ENCODE peak calls at places on chromosomes 4 and X, in seven cellular contexts. One of them, this sample, is unnamed.

GRCh38 chrX:15956684-15957083 is 102.1 kb upstream of the AP1S2 start:
- DNase-seq in tibial nerve: no peak
- DNase-seq in fibroblast of mammary gland: peak
- DNase-seq in cardiac fibroblast: no peak
- DNase-seq in astrocyte of the spinal cord: peak
- DNase-seq in IMR-90: no peak
- DNase-seq in choroid plexus epithelial cell: peak
- DNase-seq in this sample: no peak

GRCh38 chrX:151397741-151398070 is 700 bp downstream of the VMA21 start:
- DNase-seq in tibial nerve: no peak
- DNase-seq in fibroblast of mammary gland: peak
- DNase-seq in cardiac fibroblast: no peak
- DNase-seq in astrocyte of the spinal cord: no peak
- DNase-seq in IMR-90: no peak
- DNase-seq in choroid plexus epithelial cell: peak
- DNase-seq in this sample: no peak

GRCh38 chr4:165440415-165440882 is 61.6 kb downstream of the CPE start:
- DNase-seq in tibial nerve: no peak
- DNase-seq in fibroblast of mammary gland: peak
- DNase-seq in cardiac fibroblast: peak
- DNase-seq in astrocyte of the spinal cord: peak
- DNase-seq in IMR-90: peak
- DNase-seq in choroid plexus epithelial cell: peak
- DNase-seq in this sample: no peak

GRCh38 chr4:26323807-26324206 is 3.0 kb downstream of the RBPJ start:
- DNase-seq in tibial nerve: no peak
- DNase-seq in fibroblast of mammary gland: peak
- DNase-seq in cardiac fibroblast: peak
- DNase-seq in astrocyte of the spinal cord: peak
- DNase-seq in IMR-90: peak
- DNase-seq in choroid plexus epithelial cell: peak
- DNase-seq in this sample: no peak

GRCh38 chr4:33512397-33512796 is 2731.9 kb downstream of the ARAP2 start:
- DNase-seq in tibial nerve: no peak
- DNase-seq in fibroblast of mammary gland: no peak
- DNase-seq in cardiac fibroblast: no peak
- DNase-seq in astrocyte of the spinal cord: no peak
- DNase-seq in IMR-90: no peak
- DNase-seq in choroid plexus epithelial cell: no peak
- DNase-seq in this sample: no peak

GRCh38 chr4:113591982-113592381 is 169.6 kb downstream of the CAMK2D start:
- DNase-seq in tibial nerve: no peak
- DNase-seq in fibroblast of mammary gland: peak
- DNase-seq in cardiac fibroblast: peak
- DNase-seq in astrocyte of the spinal cord: peak
- DNase-seq in IMR-90: peak
- DNase-seq in choroid plexus epithelial cell: peak
- DNase-seq in this sample: no peak

GRCh38 chrX:66162331-66162822 is 1.7 kb upstream of the HEPH start:
- DNase-seq in tibial nerve: no peak
- DNase-seq in fibroblast of mammary gland: no peak
- DNase-seq in cardiac fibroblast: no peak
- DNase-seq in astrocyte of the spinal cord: no peak
- DNase-seq in IMR-90: no peak
- DNase-seq in choroid plexus epithelial cell: no peak
- DNase-seq in this sample: no peak

GRCh38 chrX:10106801-10107200 is 50.0 kb upstream of the CLCN4 start:
- DNase-seq in tibial nerve: no peak
- DNase-seq in fibroblast of mammary gland: no peak
- DNase-seq in cardiac fibroblast: no peak
- DNase-seq in astrocyte of the spinal cord: no peak
- DNase-seq in IMR-90: no peak
- DNase-seq in choroid plexus epithelial cell: peak
- DNase-seq in this sample: no peak

GRCh38 chrX:29434939-29435338 is 780.4 kb upstream of the MAGEB2 start:
- DNase-seq in tibial nerve: no peak
- DNase-seq in fibroblast of mammary gland: no peak
- DNase-seq in cardiac fibroblast: no peak
- DNase-seq in astrocyte of the spinal cord: no peak
- DNase-seq in IMR-90: no peak
- DNase-seq in choroid plexus epithelial cell: no peak
- DNase-seq in this sample: no peak

GRCh38 chr4:149711588-149711987 is 104.1 kb downstream of the IQCM start:
- DNase-seq in tibial nerve: no peak
- DNase-seq in fibroblast of mammary gland: no peak
- DNase-seq in cardiac fibroblast: no peak
- DNase-seq in astrocyte of the spinal cord: no peak
- DNase-seq in IMR-90: no peak
- DNase-seq in choroid plexus epithelial cell: no peak
- DNase-seq in this sample: no peak

GRCh38 chrX:154305481-154306205 is 10.0 kb downstream of the TKTL1 start:
- DNase-seq in tibial nerve: no peak
- DNase-seq in fibroblast of mammary gland: no peak
- DNase-seq in cardiac fibroblast: no peak
- DNase-seq in astrocyte of the spinal cord: no peak
- DNase-seq in IMR-90: no peak
- DNase-seq in choroid plexus epithelial cell: no peak
- DNase-seq in this sample: no peak

GRCh38 chr4:159052315-159052714 is 50.6 kb upstream of the RAPGEF2 start:
- DNase-seq in tibial nerve: no peak
- DNase-seq in fibroblast of mammary gland: no peak
- DNase-seq in cardiac fibroblast: no peak
- DNase-seq in astrocyte of the spinal cord: no peak
- DNase-seq in IMR-90: no peak
- DNase-seq in choroid plexus epithelial cell: no peak
- DNase-seq in this sample: no peak

GRCh38 chr4:25532579-25532978 is 123.1 kb upstream of the SLC34A2 start:
- DNase-seq in tibial nerve: no peak
- DNase-seq in fibroblast of mammary gland: peak
- DNase-seq in cardiac fibroblast: no peak
- DNase-seq in astrocyte of the spinal cord: no peak
- DNase-seq in IMR-90: no peak
- DNase-seq in choroid plexus epithelial cell: no peak
- DNase-seq in this sample: no peak

GRCh38 chr4:162499478-162499877 is 335.7 kb upstream of the FSTL5 start:
- DNase-seq in tibial nerve: no peak
- DNase-seq in fibroblast of mammary gland: no peak
- DNase-seq in cardiac fibroblast: no peak
- DNase-seq in astrocyte of the spinal cord: no peak
- DNase-seq in IMR-90: no peak
- DNase-seq in choroid plexus epithelial cell: peak
- DNase-seq in this sample: no peak

GRCh38 chr4:173878701-173879100 is 348.7 kb upstream of the HAND2 start:
- DNase-seq in tibial nerve: no peak
- DNase-seq in fibroblast of mammary gland: peak
- DNase-seq in cardiac fibroblast: peak
- DNase-seq in astrocyte of the spinal cord: no peak
- DNase-seq in IMR-90: peak
- DNase-seq in choroid plexus epithelial cell: peak
- DNase-seq in this sample: no peak

GRCh38 chrX:119791437-119792231 is at the start of gene RPL39:
- DNase-seq in tibial nerve: peak
- DNase-seq in fibroblast of mammary gland: peak
- DNase-seq in cardiac fibroblast: peak
- DNase-seq in astrocyte of the spinal cord: peak
- DNase-seq in IMR-90: peak
- DNase-seq in choroid plexus epithelial cell: peak
- DNase-seq in this sample: peak

GRCh38 chrX:119790977-119791436 is 423 bp downstream of the RPL39 start:
- DNase-seq in tibial nerve: no peak
- DNase-seq in fibroblast of mammary gland: peak
- DNase-seq in cardiac fibroblast: peak
- DNase-seq in astrocyte of the spinal cord: peak
- DNase-seq in IMR-90: peak
- DNase-seq in choroid plexus epithelial cell: peak
- DNase-seq in this sample: no peak
- TF ChIP-seq CTCF in tibial nerve: no peak
- TF ChIP-seq CTCF in fibroblast of mammary gland: peak
- TF ChIP-seq CTCF in cardiac fibroblast: no peak
- TF ChIP-seq CTCF in astrocyte of the spinal cord: peak
- TF ChIP-seq CTCF in IMR-90: peak
- TF ChIP-seq CTCF in choroid plexus epithelial cell: peak
- TF ChIP-seq CTCF in this sample: no peak

DNA sequence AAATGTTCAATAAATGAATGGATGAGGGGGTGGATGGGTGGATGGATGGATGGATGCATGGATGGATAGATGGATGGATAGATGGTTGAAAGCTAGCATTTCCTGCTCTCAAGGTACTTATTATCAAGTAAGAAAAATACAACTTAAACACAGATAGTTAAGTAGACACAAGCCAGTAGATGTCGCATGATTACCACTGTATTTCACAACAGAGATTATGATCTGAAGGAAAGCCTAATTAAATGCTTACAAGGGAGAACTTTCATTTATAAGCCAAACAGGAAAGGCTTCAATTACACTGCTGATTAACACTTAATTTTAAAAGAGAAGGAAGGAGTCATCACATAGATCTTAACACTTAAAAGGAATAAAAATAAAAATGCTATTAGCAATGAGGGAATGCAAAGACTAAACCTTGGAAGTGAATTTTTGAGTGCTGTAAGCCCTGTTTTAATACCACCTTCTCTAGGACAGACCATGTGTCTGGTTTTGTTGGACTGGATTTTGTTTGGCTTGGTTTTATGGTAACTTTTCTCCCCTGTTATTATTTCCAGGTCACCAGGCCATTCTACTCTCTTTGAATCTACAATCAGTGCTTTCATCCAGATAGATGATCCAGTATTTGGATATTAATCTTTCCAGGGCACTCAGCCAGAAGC is 75.4 kb upstream of the SLC39A8 start:
- DNase-seq in tibial nerve: no peak
- DNase-seq in fibroblast of mammary gland: peak
- DNase-seq in cardiac fibroblast: peak
- DNase-seq in astrocyte of the spinal cord: peak
- DNase-seq in IMR-90: peak
- DNase-seq in choroid plexus epithelial cell: peak
- DNase-seq in this sample: no peak
- TF ChIP-seq CTCF in tibial nerve: no peak
- TF ChIP-seq CTCF in fibroblast of mammary gland: peak
- TF ChIP-seq CTCF in cardiac fibroblast: no peak
- TF ChIP-seq CTCF in astrocyte of the spinal cord: no peak
- TF ChIP-seq CTCF in IMR-90: peak
- TF ChIP-seq CTCF in choroid plexus epithelial cell: peak
- TF ChIP-seq CTCF in this sample: no peak

GRCh38 chr4:126627255-126627654 is 1005.5 kb upstream of the INTU start:
- DNase-seq in tibial nerve: no peak
- DNase-seq in fibroblast of mammary gland: peak
- DNase-seq in cardiac fibroblast: peak
- DNase-seq in astrocyte of the spinal cord: peak
- DNase-seq in IMR-90: peak
- DNase-seq in choroid plexus epithelial cell: peak
- DNase-seq in this sample: no peak
- TF ChIP-seq CTCF in tibial nerve: no peak
- TF ChIP-seq CTCF in fibroblast of mammary gland: peak
- TF ChIP-seq CTCF in cardiac fibroblast: peak
- TF ChIP-seq CTCF in astrocyte of the spinal cord: peak
- TF ChIP-seq CTCF in IMR-90: peak
- TF ChIP-seq CTCF in choroid plexus epithelial cell: peak
- TF ChIP-seq CTCF in this sample: no peak

DNA sequence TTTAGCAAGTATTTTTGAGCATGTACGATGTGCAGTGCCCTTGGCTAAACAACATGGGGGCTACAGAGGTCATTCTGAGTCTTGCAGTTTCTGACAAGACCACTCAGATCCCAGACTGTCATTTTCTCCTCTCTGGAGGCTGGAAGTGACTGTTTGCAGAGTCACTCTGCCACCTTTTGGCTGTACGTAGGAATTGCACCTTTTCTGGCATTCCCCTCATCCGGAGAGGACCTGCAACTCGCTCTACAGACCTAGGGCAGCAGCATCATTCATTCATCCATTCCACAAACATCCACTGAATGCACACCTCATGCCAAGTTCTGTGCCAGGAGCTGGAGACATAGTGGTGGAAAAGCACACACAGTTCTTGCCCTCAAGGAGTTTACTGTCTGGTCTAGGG is 160.4 kb upstream of the GPR101 start:
- DNase-seq in tibial nerve: no peak
- DNase-seq in fibroblast of mammary gland: peak
- DNase-seq in cardiac fibroblast: peak
- DNase-seq in astrocyte of the spinal cord: peak
- DNase-seq in IMR-90: peak
- DNase-seq in choroid plexus epithelial cell: peak
- DNase-seq in this sample: no peak
- TF ChIP-seq CTCF in tibial nerve: no peak
- TF ChIP-seq CTCF in fibroblast of mammary gland: peak
- TF ChIP-seq CTCF in cardiac fibroblast: peak
- TF ChIP-seq CTCF in astrocyte of the spinal cord: peak
- TF ChIP-seq CTCF in IMR-90: peak
- TF ChIP-seq CTCF in choroid plexus epithelial cell: peak
- TF ChIP-seq CTCF in this sample: no peak

GRCh38 chrX:131816551-131817136 is 206.5 kb upstream of the STK26 start:
- DNase-seq in tibial nerve: no peak
- DNase-seq in fibroblast of mammary gland: peak
- DNase-seq in cardiac fibroblast: no peak
- DNase-seq in astrocyte of the spinal cord: peak
- DNase-seq in IMR-90: peak
- DNase-seq in choroid plexus epithelial cell: no peak
- DNase-seq in this sample: peak
- TF ChIP-seq CTCF in tibial nerve: peak
- TF ChIP-seq CTCF in fibroblast of mammary gland: peak
- TF ChIP-seq CTCF in cardiac fibroblast: no peak
- TF ChIP-seq CTCF in astrocyte of the spinal cord: peak
- TF ChIP-seq CTCF in IMR-90: peak
- TF ChIP-seq CTCF in choroid plexus epithelial cell: no peak
- TF ChIP-seq CTCF in this sample: peak

This sample was measured in natural killer cell.